ENCODE peak calls at places on chromosome 3, in six cellular contexts. U is A549; K is H9; L is transverse colon; Y is CD4-positive, CD25-positive, alpha-beta regulatory T cell; S is lower lobe of right lung. O is an unnamed sample.

GRCh38 chr3:186997061-186998054 is 67.0 kb downstream of the ST6GAL1 start:
- DNase-seq in U (no peak), K (no peak), L (no peak), Y (no peak), S (no peak), O (no peak)

GRCh38 chr3:138914870-138915502 is 32.0 kb downstream of the FOXL2 start:
- DNase-seq in U (peak), K (no peak), L (no peak), Y (no peak), S (no peak), O (peak)

GRCh38 chr3:138686771-138687221 is 78.2 kb downstream of the FAIM start:
- DNase-seq in U (no peak), K (no peak), L (no peak), Y (peak), S (no peak), O (peak)

GRCh38 chr3:125356140-125357026 is 18.7 kb downstream of the ZNF148 start:
- DNase-seq in U (no peak), K (no peak), L (no peak), Y (no peak), S (no peak), O (no peak)

GRCh38 chr3:9649791-9650521 is 651 bp downstream of the MTMR14 start:
- DNase-seq in U (peak), K (no peak), L (no peak), Y (peak), S (no peak), O (peak)

GRCh38 chr3:144394052-144394451 is 422.4 kb downstream of the DIPK2A start:
- DNase-seq in U (no peak), K (no peak), L (no peak), Y (no peak), S (no peak), O (no peak)

GRCh38 chr3:65107174-65107573 is 419.4 kb upstream of the ADAMTS9 start:
- DNase-seq in U (no peak), K (no peak), L (no peak), Y (no peak), S (no peak), O (no peak)

GRCh38 chr3:27449530-27450150 is 34.5 kb downstream of the SLC4A7 start:
- DNase-seq in U (no peak), K (no peak), L (no peak), Y (no peak), S (no peak), O (no peak)

GRCh38 chr3:54307616-54308180 is 185.3 kb downstream of the CACNA2D3 start:
- DNase-seq in U (no peak), K (no peak), L (no peak), Y (no peak), S (no peak), O (no peak)

GRCh38 chr3:134102976-134103375 is 73.3 kb upstream of the SLCO2A1 start:
- DNase-seq in U (no peak), K (no peak), L (no peak), Y (no peak), S (no peak), O (no peak)

GRCh38 chr3:16239776-16240175 is 25.0 kb downstream of the DPH3 start:
- DNase-seq in U (no peak), K (no peak), L (no peak), Y (no peak), S (no peak), O (peak)

GRCh38 chr3:25583343-25583742 is 81.4 kb downstream of the TOP2B start:
- DNase-seq in U (no peak), K (no peak), L (no peak), Y (no peak), S (no peak), O (no peak)

GRCh38 chr3:59245879-59246501 is 196.2 kb upstream of the CFAP20DC start:
- DNase-seq in U (no peak), K (no peak), L (no peak), Y (no peak), S (no peak), O (no peak)

GRCh38 chr3:19947549-19948071 is 713 bp downstream of the RAB5A start:
- DNase-seq in U (peak), K (peak), L (peak), Y (peak), S (peak), O (peak)

GRCh38 chr3:61378321-61378720 is 127.1 kb upstream of the FHIT start:
- DNase-seq in U (no peak), K (no peak), L (no peak), Y (no peak), S (no peak), O (peak)

GRCh38 chr3:20683912-20684311 is 497.9 kb upstream of the SGO1 start:
- DNase-seq in U (no peak), K (no peak), L (no peak), Y (no peak), S (no peak), O (no peak)

GRCh38 chr3:129006864-129007263 is 5.8 kb downstream of the EFCC1 start:
- DNase-seq in U (no peak), K (no peak), L (no peak), Y (no peak), S (no peak), O (peak)

GRCh38 chr3:21745971-21746370 is 5.0 kb downstream of the ZNF385D start:
- DNase-seq in U (no peak), K (no peak), L (no peak), Y (no peak), S (no peak), O (no peak)

GRCh38 chr3:27628029-27628750 is 93.9 kb downstream of the EOMES start:
- DNase-seq in U (no peak), K (no peak), L (no peak), Y (peak), S (no peak), O (no peak)

GRCh38 chr3:197408177-197408957 is 110.0 kb upstream of the DLG1 start:
- DNase-seq in U (no peak), K (no peak), L (no peak), Y (no peak), S (no peak), O (no peak)

GRCh38 chr3:64972793-64973192 is 285.0 kb upstream of the ADAMTS9 start:
- DNase-seq in U (no peak), K (no peak), L (no peak), Y (no peak), S (no peak), O (no peak)

GRCh38 chr3:96209703-96210102 is 604.7 kb upstream of the EPHA6 start:
- DNase-seq in U (no peak), K (no peak), L (no peak), Y (no peak), S (no peak), O (peak)

GRCh38 chr3:142106536-142106935 is 42.8 kb downstream of the TFDP2 start:
- DNase-seq in U (no peak), K (no peak), L (no peak), Y (no peak), S (no peak), O (no peak)

GRCh38 chr3:127043041-127043641 is 60.2 kb downstream of the PLXNA1 start:
- DNase-seq in U (no peak), K (peak), L (no peak), Y (no peak), S (peak), O (peak)
- H3K27ac ChIP-seq in U (no peak), K (no peak), L (no peak), Y (no peak), S (peak), O (no peak)

DNA sequence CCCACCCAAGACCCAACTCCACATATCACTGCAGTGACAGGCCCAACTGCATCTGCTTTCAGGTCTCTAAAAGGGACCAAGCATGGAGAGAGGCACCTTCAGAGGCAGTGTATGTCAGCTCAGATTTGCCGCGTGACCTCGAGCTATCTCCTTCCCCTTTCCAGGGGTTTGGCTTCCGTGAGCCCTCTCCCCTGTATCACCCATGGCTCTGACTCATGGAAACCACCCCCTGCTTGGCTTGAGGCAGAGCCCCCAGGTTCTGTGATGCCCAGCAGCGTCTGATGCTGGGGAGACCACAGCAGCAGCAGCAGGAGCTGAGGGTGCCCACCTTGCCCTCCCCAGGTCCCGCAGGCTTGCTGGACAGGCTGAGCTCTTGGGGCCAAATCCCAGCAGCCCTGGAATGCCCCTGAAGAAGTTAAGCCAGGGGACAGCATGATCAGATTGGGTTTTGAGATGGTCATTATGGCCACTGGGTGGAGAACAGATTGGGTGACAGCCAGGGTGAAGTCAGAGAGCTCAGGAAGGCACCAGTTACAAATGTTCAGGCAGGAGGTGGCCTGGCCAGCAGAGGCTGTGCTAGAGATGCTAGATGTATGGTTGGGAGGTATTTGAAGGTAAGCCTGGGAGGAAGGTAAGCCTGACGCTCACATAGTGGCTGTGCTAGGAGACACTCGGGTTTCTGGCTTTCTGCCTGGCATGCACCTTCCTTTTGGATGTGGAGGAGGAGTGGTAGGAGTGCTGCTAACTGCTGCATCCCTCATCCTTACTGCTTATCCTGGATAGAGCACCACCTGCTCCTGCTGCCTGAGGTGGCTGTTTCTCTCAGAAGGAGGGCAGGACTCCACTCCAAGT is 42.9 kb downstream of the FGD5 start:
- DNase-seq in U (no peak), K (no peak), L (no peak), Y (no peak), S (no peak), O (no peak)
- H3K27ac ChIP-seq in U (no peak), K (no peak), L (no peak), Y (no peak), S (peak), O (no peak)

GRCh38 chr3:6516143-6516542 is 344.8 kb upstream of the GRM7 start:
- DNase-seq in U (no peak), K (no peak), L (no peak), Y (no peak), S (no peak), O (no peak)
- H3K27ac ChIP-seq in U (no peak), K (no peak), L (no peak), Y (no peak), S (no peak), O (no peak)

GRCh38 chr3:32844914-32845313 is 27.1 kb downstream of the TRIM71 start:
- DNase-seq in U (no peak), K (no peak), L (no peak), Y (no peak), S (no peak), O (no peak)
- H3K27ac ChIP-seq in U (no peak), K (no peak), L (no peak), Y (no peak), S (no peak), O (no peak)

DNA sequence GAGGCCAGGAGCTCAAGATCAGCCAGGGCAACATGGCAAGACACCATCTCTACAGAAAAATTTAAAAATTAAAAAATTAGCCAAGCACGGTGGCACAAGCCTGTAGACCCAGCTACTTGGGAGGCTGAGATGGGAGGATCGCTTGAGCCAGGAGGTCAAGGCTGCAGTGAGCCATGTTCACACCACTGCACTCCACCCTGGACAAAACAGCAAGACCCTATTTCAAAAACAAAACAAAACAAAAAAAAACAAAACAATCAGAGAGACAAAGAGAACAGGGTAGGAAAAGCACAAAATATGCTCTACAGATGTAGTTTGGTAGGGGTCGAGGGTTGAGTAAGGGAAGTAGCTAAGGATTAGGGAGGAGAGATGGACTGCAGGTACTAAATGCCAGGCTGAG is 3.4 kb downstream of the DYNLT2B start:
- DNase-seq in U (no peak), K (no peak), L (no peak), Y (no peak), S (peak), O (peak)
- H3K27ac ChIP-seq in U (no peak), K (no peak), L (no peak), Y (peak), S (no peak), O (no peak)

GRCh38 chr3:107978116-107979057 is 112.4 kb downstream of the CD47 start:
- DNase-seq in U (no peak), K (no peak), L (no peak), Y (peak), S (no peak), O (no peak)
- H3K27ac ChIP-seq in U (no peak), K (no peak), L (peak), Y (no peak), S (no peak), O (no peak)

O was measured in osteoblast.